ENCODE peak calls at places on chromosome 22, in nine cellular contexts. One of them, this sample, is unnamed.
A peak's percentile ranks its signal among the peaks of the same experiment; 100 is the strongest.

GRCh38 chr22:41862530-41863266 is 29.8 kb downstream of the SREBF2 start:
- DNase-seq in CD4-positive, CD25-positive, alpha-beta regulatory T cell: no peak
- DNase-seq in sigmoid colon: no peak
- DNase-seq in right cardiac atrium: no peak
- DNase-seq in tibial artery: no peak
- DNase-seq in CD8-positive, alpha-beta memory T cell: no peak
- DNase-seq in brain microvascular endothelial cell: no peak
- DNase-seq in neuronal stem cell: no peak
- DNase-seq in upper lobe of right lung: no peak
- DNase-seq in this sample: no peak

GRCh38 chr22:47011131-47011854 is 248.8 kb downstream of the TBC1D22A start:
- DNase-seq in CD4-positive, CD25-positive, alpha-beta regulatory T cell: no peak
- DNase-seq in sigmoid colon: peak; percentile 40
- DNase-seq in right cardiac atrium: no peak
- DNase-seq in tibial artery: no peak
- DNase-seq in CD8-positive, alpha-beta memory T cell: no peak
- DNase-seq in brain microvascular endothelial cell: no peak
- DNase-seq in neuronal stem cell: no peak
- DNase-seq in upper lobe of right lung: peak; percentile 58
- DNase-seq in this sample: no peak

GRCh38 chr22:28761449-28761755 is 11.1 kb upstream of the CCDC117 start:
- DNase-seq in CD4-positive, CD25-positive, alpha-beta regulatory T cell: no peak
- DNase-seq in sigmoid colon: no peak
- DNase-seq in right cardiac atrium: no peak
- DNase-seq in tibial artery: no peak
- DNase-seq in CD8-positive, alpha-beta memory T cell: no peak
- DNase-seq in brain microvascular endothelial cell: no peak
- DNase-seq in neuronal stem cell: no peak
- DNase-seq in upper lobe of right lung: no peak
- DNase-seq in this sample: no peak

GRCh38 chr22:20258584-20259335 is 9.4 kb downstream of the RTN4R start:
- DNase-seq in CD4-positive, CD25-positive, alpha-beta regulatory T cell: no peak
- DNase-seq in sigmoid colon: no peak
- DNase-seq in right cardiac atrium: no peak
- DNase-seq in tibial artery: no peak
- DNase-seq in CD8-positive, alpha-beta memory T cell: no peak
- DNase-seq in brain microvascular endothelial cell: no peak
- DNase-seq in neuronal stem cell: no peak
- DNase-seq in upper lobe of right lung: no peak
- DNase-seq in this sample: no peak

GRCh38 chr22:41405588-41405987 is 23.8 kb downstream of the TEF start:
- DNase-seq in CD4-positive, CD25-positive, alpha-beta regulatory T cell: no peak
- DNase-seq in sigmoid colon: no peak
- DNase-seq in right cardiac atrium: no peak
- DNase-seq in tibial artery: no peak
- DNase-seq in CD8-positive, alpha-beta memory T cell: no peak
- DNase-seq in brain microvascular endothelial cell: no peak
- DNase-seq in neuronal stem cell: no peak
- DNase-seq in upper lobe of right lung: no peak
- DNase-seq in this sample: no peak

GRCh38 chr22:24421428-24421931 is 5.9 kb upstream of the ADORA2A start:
- DNase-seq in CD4-positive, CD25-positive, alpha-beta regulatory T cell: peak; percentile 16
- DNase-seq in sigmoid colon: no peak
- DNase-seq in right cardiac atrium: peak; percentile 52
- DNase-seq in tibial artery: no peak
- DNase-seq in CD8-positive, alpha-beta memory T cell: no peak
- DNase-seq in brain microvascular endothelial cell: no peak
- DNase-seq in neuronal stem cell: no peak
- DNase-seq in upper lobe of right lung: no peak
- DNase-seq in this sample: no peak

GRCh38 chr22:36088292-36088691 is 59.7 kb upstream of the RBFOX2 start:
- DNase-seq in CD4-positive, CD25-positive, alpha-beta regulatory T cell: no peak
- DNase-seq in sigmoid colon: peak; percentile 28
- DNase-seq in right cardiac atrium: no peak
- DNase-seq in tibial artery: peak; percentile 13
- DNase-seq in CD8-positive, alpha-beta memory T cell: no peak
- DNase-seq in brain microvascular endothelial cell: no peak
- DNase-seq in neuronal stem cell: no peak
- DNase-seq in upper lobe of right lung: no peak
- DNase-seq in this sample: no peak

GRCh38 chr22:47193606-47194316 is 431.3 kb downstream of the TBC1D22A start:
- DNase-seq in CD4-positive, CD25-positive, alpha-beta regulatory T cell: no peak
- DNase-seq in sigmoid colon: peak; percentile 45
- DNase-seq in right cardiac atrium: no peak
- DNase-seq in tibial artery: peak; percentile 62
- DNase-seq in CD8-positive, alpha-beta memory T cell: no peak
- DNase-seq in brain microvascular endothelial cell: no peak
- DNase-seq in neuronal stem cell: no peak
- DNase-seq in upper lobe of right lung: peak; percentile 45
- DNase-seq in this sample: no peak

GRCh38 chr22:26585104-26585790 is 4.7 kb downstream of the TPST2 start:
- DNase-seq in CD4-positive, CD25-positive, alpha-beta regulatory T cell: no peak
- DNase-seq in sigmoid colon: peak; percentile 60
- DNase-seq in right cardiac atrium: peak; percentile 89
- DNase-seq in tibial artery: peak; percentile 78
- DNase-seq in CD8-positive, alpha-beta memory T cell: no peak
- DNase-seq in brain microvascular endothelial cell: peak; percentile 74
- DNase-seq in neuronal stem cell: no peak
- DNase-seq in upper lobe of right lung: peak; percentile 81
- DNase-seq in this sample: peak; percentile 39

GRCh38 chr22:48276933-48277867 is 1514.8 kb downstream of the TBC1D22A start:
- DNase-seq in CD4-positive, CD25-positive, alpha-beta regulatory T cell: no peak
- DNase-seq in sigmoid colon: peak; percentile 40
- DNase-seq in right cardiac atrium: no peak
- DNase-seq in tibial artery: no peak
- DNase-seq in CD8-positive, alpha-beta memory T cell: no peak
- DNase-seq in brain microvascular endothelial cell: no peak
- DNase-seq in neuronal stem cell: no peak
- DNase-seq in upper lobe of right lung: no peak
- DNase-seq in this sample: no peak

GRCh38 chr22:33821290-33821689 is 99.0 kb downstream of the LARGE1 start:
- DNase-seq in CD4-positive, CD25-positive, alpha-beta regulatory T cell: no peak
- DNase-seq in sigmoid colon: no peak
- DNase-seq in right cardiac atrium: no peak
- DNase-seq in tibial artery: no peak
- DNase-seq in CD8-positive, alpha-beta memory T cell: no peak
- DNase-seq in brain microvascular endothelial cell: no peak
- DNase-seq in neuronal stem cell: no peak
- DNase-seq in upper lobe of right lung: no peak
- DNase-seq in this sample: no peak

GRCh38 chr22:39800790-39801540 is 92.6 kb downstream of the ENTHD1 start:
- DNase-seq in CD4-positive, CD25-positive, alpha-beta regulatory T cell: no peak
- DNase-seq in sigmoid colon: no peak
- DNase-seq in right cardiac atrium: no peak
- DNase-seq in tibial artery: no peak
- DNase-seq in CD8-positive, alpha-beta memory T cell: no peak
- DNase-seq in brain microvascular endothelial cell: no peak
- DNase-seq in neuronal stem cell: no peak
- DNase-seq in upper lobe of right lung: no peak
- DNase-seq in this sample: no peak
- H3K4me3 ChIP-seq in CD4-positive, CD25-positive, alpha-beta regulatory T cell: no peak overlapping the region
- H3K4me3 ChIP-seq in sigmoid colon: no peak overlapping the region
- H3K4me3 ChIP-seq in right cardiac atrium: no peak overlapping the region
- H3K4me3 ChIP-seq in tibial artery: no peak overlapping the region
- H3K4me3 ChIP-seq in CD8-positive, alpha-beta memory T cell: no peak overlapping the region
- H3K4me3 ChIP-seq in brain microvascular endothelial cell: no peak overlapping the region
- H3K4me3 ChIP-seq in neuronal stem cell: no peak overlapping the region
- H3K4me3 ChIP-seq in upper lobe of right lung: no peak overlapping the region
- H3K4me3 ChIP-seq in this sample: no peak overlapping the region

GRCh38 chr22:39146256-39147101 is 6.0 kb downstream of the CBX7 start:
- DNase-seq in CD4-positive, CD25-positive, alpha-beta regulatory T cell: no peak
- DNase-seq in sigmoid colon: peak; percentile 58
- DNase-seq in right cardiac atrium: no peak
- DNase-seq in tibial artery: no peak
- DNase-seq in CD8-positive, alpha-beta memory T cell: no peak
- DNase-seq in brain microvascular endothelial cell: no peak
- DNase-seq in neuronal stem cell: no peak
- DNase-seq in upper lobe of right lung: peak; percentile 49
- DNase-seq in this sample: no peak
- H3K4me3 ChIP-seq in CD4-positive, CD25-positive, alpha-beta regulatory T cell: peak overlapping the region; percentile 77
- H3K4me3 ChIP-seq in sigmoid colon: peak overlapping the region; percentile 85
- H3K4me3 ChIP-seq in right cardiac atrium: peak overlapping the region; percentile 88
- H3K4me3 ChIP-seq in tibial artery: peak overlapping the region; percentile 81
- H3K4me3 ChIP-seq in CD8-positive, alpha-beta memory T cell: peak overlapping the region; percentile 40
- H3K4me3 ChIP-seq in brain microvascular endothelial cell: no peak overlapping the region
- H3K4me3 ChIP-seq in neuronal stem cell: peak overlapping the region; percentile 46
- H3K4me3 ChIP-seq in upper lobe of right lung: peak overlapping the region; percentile 91
- H3K4me3 ChIP-seq in this sample: peak overlapping the region; percentile 90

DNA sequence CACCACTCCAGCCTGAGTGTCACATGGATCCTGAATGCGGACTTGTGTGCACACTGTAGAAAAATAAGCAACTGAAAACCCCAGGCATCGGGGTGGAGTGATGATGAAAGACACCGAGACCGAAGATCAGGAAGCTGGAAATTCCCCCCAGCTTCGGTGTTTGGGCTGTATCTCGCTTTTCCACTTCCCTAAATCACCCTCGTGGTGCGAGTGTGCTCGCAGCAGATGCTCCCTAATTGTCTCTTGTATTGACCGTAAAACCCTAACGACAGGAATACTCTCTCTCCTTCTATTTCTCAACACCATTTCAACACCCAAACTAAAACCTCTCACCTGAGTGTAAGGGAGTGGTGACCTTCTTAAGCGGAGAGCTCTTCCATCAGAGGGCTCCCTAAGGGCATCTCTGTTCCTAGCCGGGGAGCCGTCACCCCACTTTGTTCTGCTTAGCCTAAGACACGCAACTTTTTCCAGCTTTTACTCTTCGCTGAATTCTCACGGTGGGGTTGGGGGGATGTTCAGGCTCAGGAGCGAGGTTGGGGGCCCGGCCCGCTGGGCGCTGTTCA is 637 bp upstream of the GRK3 start:
- DNase-seq in CD4-positive, CD25-positive, alpha-beta regulatory T cell: no peak
- DNase-seq in sigmoid colon: peak; percentile 67
- DNase-seq in right cardiac atrium: peak; percentile 58
- DNase-seq in tibial artery: no peak
- DNase-seq in CD8-positive, alpha-beta memory T cell: no peak
- DNase-seq in brain microvascular endothelial cell: no peak
- DNase-seq in neuronal stem cell: no peak
- DNase-seq in upper lobe of right lung: no peak
- DNase-seq in this sample: no peak
- H3K4me3 ChIP-seq in CD4-positive, CD25-positive, alpha-beta regulatory T cell: peak overlapping the region; percentile 75
- H3K4me3 ChIP-seq in sigmoid colon: peak overlapping the region; percentile 91
- H3K4me3 ChIP-seq in right cardiac atrium: peak overlapping the region; percentile 86
- H3K4me3 ChIP-seq in tibial artery: peak overlapping the region; percentile 83
- H3K4me3 ChIP-seq in CD8-positive, alpha-beta memory T cell: peak overlapping the region; percentile 69
- H3K4me3 ChIP-seq in brain microvascular endothelial cell: peak overlapping the region; percentile 67
- H3K4me3 ChIP-seq in neuronal stem cell: peak overlapping the region; percentile 62
- H3K4me3 ChIP-seq in upper lobe of right lung: peak overlapping the region; percentile 52
- H3K4me3 ChIP-seq in this sample: peak overlapping the region; percentile 48

GRCh38 chr22:38412435-38413084 is 42.4 kb downstream of the KCNJ4 start:
- DNase-seq in CD4-positive, CD25-positive, alpha-beta regulatory T cell: no peak
- DNase-seq in sigmoid colon: peak; percentile 61
- DNase-seq in right cardiac atrium: peak; percentile 75
- DNase-seq in tibial artery: peak; percentile 58
- DNase-seq in CD8-positive, alpha-beta memory T cell: no peak
- DNase-seq in brain microvascular endothelial cell: no peak
- DNase-seq in neuronal stem cell: no peak
- DNase-seq in upper lobe of right lung: peak; percentile 68
- DNase-seq in this sample: no peak
- H3K4me3 ChIP-seq in CD4-positive, CD25-positive, alpha-beta regulatory T cell: no peak overlapping the region
- H3K4me3 ChIP-seq in sigmoid colon: peak overlapping the region; percentile 16
- H3K4me3 ChIP-seq in right cardiac atrium: peak overlapping the region; percentile 17
- H3K4me3 ChIP-seq in tibial artery: no peak overlapping the region
- H3K4me3 ChIP-seq in CD8-positive, alpha-beta memory T cell: no peak overlapping the region
- H3K4me3 ChIP-seq in brain microvascular endothelial cell: no peak overlapping the region
- H3K4me3 ChIP-seq in neuronal stem cell: no peak overlapping the region
- H3K4me3 ChIP-seq in upper lobe of right lung: peak overlapping the region; percentile 16
- H3K4me3 ChIP-seq in this sample: no peak overlapping the region